ENCODE peak calls at places on chromosomes 12 and 14, in six cellular contexts. One of them, this sample, is unnamed.

GRCh38 chr12:4900327-4900726 is 9.4 kb upstream of the KCNA1 start:
- DNase-seq in stimulated activated CD4-positive, alpha-beta T cell treated with anti-CD3 and anti-CD28 coated beads, Interleukin-2, amount 100 ng/mL, for 24 hours: no peak
- DNase-seq in neural crest cell: no peak
- DNase-seq in NCI-H1694: no peak
- DNase-seq in skeletal muscle cell: peak; percentile 66
- DNase-seq in cardiac muscle cell: peak; percentile 63
- DNase-seq in this sample: no peak

GRCh38 chr14:24389266-24389855 is 9.4 kb upstream of the NYNRIN start:
- DNase-seq in NCI-H1694: no peak
- DNase-seq in skeletal muscle cell: no peak
- DNase-seq in cardiac muscle cell: peak; percentile 88
- DNase-seq in stimulated activated CD4-positive, alpha-beta T cell treated with anti-CD3 and anti-CD28 coated beads, Interleukin-2, amount 100 ng/mL, for 24 hours: no peak
- DNase-seq in neural crest cell: no peak
- DNase-seq in this sample: no peak

GRCh38 chr12:49899286-49899843 is 4.3 kb downstream of the FAIM2 start:
- DNase-seq in neural crest cell: no peak
- DNase-seq in cardiac muscle cell: no peak
- DNase-seq in stimulated activated CD4-positive, alpha-beta T cell treated with anti-CD3 and anti-CD28 coated beads, Interleukin-2, amount 100 ng/mL, for 24 hours: no peak
- DNase-seq in NCI-H1694: no peak
- DNase-seq in skeletal muscle cell: no peak
- DNase-seq in this sample: no peak

GRCh38 chr12:123905319-123905925 is 67.2 kb downstream of the CCDC92 start:
- DNase-seq in skeletal muscle cell: no peak
- DNase-seq in neural crest cell: peak; percentile 61
- DNase-seq in NCI-H1694: peak; percentile 64
- DNase-seq in cardiac muscle cell: peak; percentile 90
- DNase-seq in stimulated activated CD4-positive, alpha-beta T cell treated with anti-CD3 and anti-CD28 coated beads, Interleukin-2, amount 100 ng/mL, for 24 hours: peak; percentile 77
- DNase-seq in this sample: no peak

GRCh38 chr12:18861287-18861858 is 123.5 kb downstream of the CAPZA3 start:
- DNase-seq in neural crest cell: no peak
- DNase-seq in cardiac muscle cell: peak; percentile 56
- DNase-seq in skeletal muscle cell: no peak
- DNase-seq in stimulated activated CD4-positive, alpha-beta T cell treated with anti-CD3 and anti-CD28 coated beads, Interleukin-2, amount 100 ng/mL, for 24 hours: no peak
- DNase-seq in NCI-H1694: peak; percentile 59
- DNase-seq in this sample: no peak

GRCh38 chr12:78183854-78184253 is 353.2 kb downstream of the NAV3 start:
- DNase-seq in skeletal muscle cell: no peak
- DNase-seq in neural crest cell: no peak
- DNase-seq in cardiac muscle cell: no peak
- DNase-seq in NCI-H1694: no peak
- DNase-seq in stimulated activated CD4-positive, alpha-beta T cell treated with anti-CD3 and anti-CD28 coated beads, Interleukin-2, amount 100 ng/mL, for 24 hours: no peak
- DNase-seq in this sample: no peak

GRCh38 chr14:26394114-26394855 is 203.5 kb downstream of the NOVA1 start:
- DNase-seq in cardiac muscle cell: peak; percentile 61
- DNase-seq in neural crest cell: no peak
- DNase-seq in NCI-H1694: peak; percentile 86
- DNase-seq in skeletal muscle cell: no peak
- DNase-seq in stimulated activated CD4-positive, alpha-beta T cell treated with anti-CD3 and anti-CD28 coated beads, Interleukin-2, amount 100 ng/mL, for 24 hours: no peak
- DNase-seq in this sample: peak; percentile 19

GRCh38 chr14:61179061-61179675 is 102.0 kb downstream of the TMEM30B start:
- DNase-seq in neural crest cell: no peak
- DNase-seq in NCI-H1694: no peak
- DNase-seq in skeletal muscle cell: no peak
- DNase-seq in stimulated activated CD4-positive, alpha-beta T cell treated with anti-CD3 and anti-CD28 coated beads, Interleukin-2, amount 100 ng/mL, for 24 hours: no peak
- DNase-seq in cardiac muscle cell: peak; percentile 32
- DNase-seq in this sample: no peak

GRCh38 chr12:76144253-76144564 is 59.7 kb upstream of the NAP1L1 start:
- DNase-seq in stimulated activated CD4-positive, alpha-beta T cell treated with anti-CD3 and anti-CD28 coated beads, Interleukin-2, amount 100 ng/mL, for 24 hours: peak; percentile 42
- DNase-seq in cardiac muscle cell: peak; percentile 79
- DNase-seq in skeletal muscle cell: peak; percentile 22
- DNase-seq in NCI-H1694: peak; percentile 7
- DNase-seq in neural crest cell: no peak
- DNase-seq in this sample: peak; percentile 70

GRCh38 chr14:39416072-39416471 is 16.2 kb downstream of the FBXO33 start:
- DNase-seq in neural crest cell: no peak
- DNase-seq in cardiac muscle cell: no peak
- DNase-seq in skeletal muscle cell: no peak
- DNase-seq in NCI-H1694: no peak
- DNase-seq in stimulated activated CD4-positive, alpha-beta T cell treated with anti-CD3 and anti-CD28 coated beads, Interleukin-2, amount 100 ng/mL, for 24 hours: no peak
- DNase-seq in this sample: no peak

GRCh38 chr14:51020024-51020710 is 74.7 kb downstream of the TRIM9 start:
- DNase-seq in stimulated activated CD4-positive, alpha-beta T cell treated with anti-CD3 and anti-CD28 coated beads, Interleukin-2, amount 100 ng/mL, for 24 hours: no peak
- DNase-seq in neural crest cell: no peak
- DNase-seq in cardiac muscle cell: peak; percentile 27
- DNase-seq in skeletal muscle cell: peak; percentile 64
- DNase-seq in NCI-H1694: peak; percentile 42
- DNase-seq in this sample: no peak

GRCh38 chr12:92668739-92669138 is 34.0 kb upstream of the PLEKHG7 start:
- DNase-seq in NCI-H1694: no peak
- DNase-seq in neural crest cell: no peak
- DNase-seq in stimulated activated CD4-positive, alpha-beta T cell treated with anti-CD3 and anti-CD28 coated beads, Interleukin-2, amount 100 ng/mL, for 24 hours: no peak
- DNase-seq in cardiac muscle cell: no peak
- DNase-seq in skeletal muscle cell: no peak
- DNase-seq in this sample: no peak

GRCh38 chr12:15815730-15816129 is 26.5 kb upstream of the EPS8 start:
- DNase-seq in cardiac muscle cell: no peak
- DNase-seq in neural crest cell: no peak
- DNase-seq in NCI-H1694: no peak
- DNase-seq in skeletal muscle cell: no peak
- DNase-seq in stimulated activated CD4-positive, alpha-beta T cell treated with anti-CD3 and anti-CD28 coated beads, Interleukin-2, amount 100 ng/mL, for 24 hours: no peak
- DNase-seq in this sample: no peak

GRCh38 chr12:30795660-30796507 is 41.1 kb upstream of the CAPRIN2 start:
- DNase-seq in NCI-H1694: no peak
- DNase-seq in skeletal muscle cell: peak; percentile 66
- DNase-seq in neural crest cell: peak; percentile 54
- DNase-seq in stimulated activated CD4-positive, alpha-beta T cell treated with anti-CD3 and anti-CD28 coated beads, Interleukin-2, amount 100 ng/mL, for 24 hours: peak; percentile 44
- DNase-seq in cardiac muscle cell: peak; percentile 86
- DNase-seq in this sample: no peak

GRCh38 chr12:89067436-89067835 is 284.9 kb downstream of the DUSP6 start:
- DNase-seq in stimulated activated CD4-positive, alpha-beta T cell treated with anti-CD3 and anti-CD28 coated beads, Interleukin-2, amount 100 ng/mL, for 24 hours: no peak
- DNase-seq in cardiac muscle cell: peak; percentile 84
- DNase-seq in neural crest cell: no peak
- DNase-seq in NCI-H1694: no peak
- DNase-seq in skeletal muscle cell: peak; percentile 88
- DNase-seq in this sample: no peak

GRCh38 chr12:89225401-89225800 is 126.9 kb downstream of the DUSP6 start:
- DNase-seq in skeletal muscle cell: no peak
- DNase-seq in stimulated activated CD4-positive, alpha-beta T cell treated with anti-CD3 and anti-CD28 coated beads, Interleukin-2, amount 100 ng/mL, for 24 hours: peak; percentile 80
- DNase-seq in neural crest cell: no peak
- DNase-seq in cardiac muscle cell: no peak
- DNase-seq in NCI-H1694: no peak
- DNase-seq in this sample: no peak

GRCh38 chr12:133129368-133130037 is 571 bp downstream of the ZNF891 start:
- DNase-seq in stimulated activated CD4-positive, alpha-beta T cell treated with anti-CD3 and anti-CD28 coated beads, Interleukin-2, amount 100 ng/mL, for 24 hours: no peak
- DNase-seq in cardiac muscle cell: peak; percentile 49
- DNase-seq in skeletal muscle cell: no peak
- DNase-seq in neural crest cell: no peak
- DNase-seq in NCI-H1694: no peak
- DNase-seq in this sample: peak; percentile 68

GRCh38 chr12:103020839-103021238 is 63.4 kb downstream of the ASCL1 start:
- DNase-seq in cardiac muscle cell: no peak
- DNase-seq in neural crest cell: no peak
- DNase-seq in NCI-H1694: no peak
- DNase-seq in skeletal muscle cell: no peak
- DNase-seq in stimulated activated CD4-positive, alpha-beta T cell treated with anti-CD3 and anti-CD28 coated beads, Interleukin-2, amount 100 ng/mL, for 24 hours: no peak
- DNase-seq in this sample: no peak

GRCh38 chr12:118371354-118372282 is 1.1 kb downstream of the TAOK3 start:
- DNase-seq in skeletal muscle cell: no peak
- DNase-seq in neural crest cell: peak; percentile 6
- DNase-seq in NCI-H1694: no peak
- DNase-seq in cardiac muscle cell: no peak
- DNase-seq in stimulated activated CD4-positive, alpha-beta T cell treated with anti-CD3 and anti-CD28 coated beads, Interleukin-2, amount 100 ng/mL, for 24 hours: peak; percentile 24
- DNase-seq in this sample: no peak

GRCh38 chr12:105839629-105840127 is 299.1 kb downstream of the NUAK1 start:
- DNase-seq in skeletal muscle cell: no peak
- DNase-seq in stimulated activated CD4-positive, alpha-beta T cell treated with anti-CD3 and anti-CD28 coated beads, Interleukin-2, amount 100 ng/mL, for 24 hours: no peak
- DNase-seq in neural crest cell: no peak
- DNase-seq in cardiac muscle cell: no peak
- DNase-seq in NCI-H1694: no peak
- DNase-seq in this sample: no peak

GRCh38 chr12:5691943-5692342 is 253.1 kb downstream of the ANO2 start:
- DNase-seq in stimulated activated CD4-positive, alpha-beta T cell treated with anti-CD3 and anti-CD28 coated beads, Interleukin-2, amount 100 ng/mL, for 24 hours: no peak
- DNase-seq in cardiac muscle cell: no peak
- DNase-seq in skeletal muscle cell: no peak
- DNase-seq in NCI-H1694: no peak
- DNase-seq in neural crest cell: no peak
- DNase-seq in this sample: no peak

GRCh38 chr12:110790301-110790700 is 47.6 kb upstream of the PPP1CC start:
- DNase-seq in neural crest cell: no peak
- DNase-seq in NCI-H1694: no peak
- DNase-seq in cardiac muscle cell: peak; percentile 77
- DNase-seq in stimulated activated CD4-positive, alpha-beta T cell treated with anti-CD3 and anti-CD28 coated beads, Interleukin-2, amount 100 ng/mL, for 24 hours: no peak
- DNase-seq in skeletal muscle cell: no peak
- DNase-seq in this sample: no peak

GRCh38 chr14:93648440-93649168 is 139.7 kb downstream of the PRIMA1 start:
- DNase-seq in neural crest cell: no peak
- DNase-seq in cardiac muscle cell: no peak
- DNase-seq in skeletal muscle cell: no peak
- DNase-seq in stimulated activated CD4-positive, alpha-beta T cell treated with anti-CD3 and anti-CD28 coated beads, Interleukin-2, amount 100 ng/mL, for 24 hours: peak; percentile 18
- DNase-seq in NCI-H1694: peak; percentile 47
- DNase-seq in this sample: no peak

GRCh38 chr12:22255097-22255496 is 79.4 kb downstream of the ST8SIA1 start:
- DNase-seq in cardiac muscle cell: no peak
- DNase-seq in stimulated activated CD4-positive, alpha-beta T cell treated with anti-CD3 and anti-CD28 coated beads, Interleukin-2, amount 100 ng/mL, for 24 hours: no peak
- DNase-seq in NCI-H1694: no peak
- DNase-seq in neural crest cell: peak; percentile 56
- DNase-seq in skeletal muscle cell: no peak
- DNase-seq in this sample: no peak

GRCh38 chr12:46419675-46420074 is 47.1 kb upstream of the SLC38A2 start:
- DNase-seq in stimulated activated CD4-positive, alpha-beta T cell treated with anti-CD3 and anti-CD28 coated beads, Interleukin-2, amount 100 ng/mL, for 24 hours: no peak
- DNase-seq in neural crest cell: no peak
- DNase-seq in skeletal muscle cell: no peak
- DNase-seq in cardiac muscle cell: no peak
- DNase-seq in NCI-H1694: no peak
- DNase-seq in this sample: no peak

GRCh38 chr12:63913929-63914328 is 69.4 kb downstream of the SRGAP1 start:
- DNase-seq in NCI-H1694: no peak
- DNase-seq in cardiac muscle cell: no peak
- DNase-seq in neural crest cell: no peak
- DNase-seq in stimulated activated CD4-positive, alpha-beta T cell treated with anti-CD3 and anti-CD28 coated beads, Interleukin-2, amount 100 ng/mL, for 24 hours: no peak
- DNase-seq in skeletal muscle cell: no peak
- DNase-seq in this sample: no peak

GRCh38 chr12:105986779-105987686 is 151.7 kb downstream of the NUAK1 start:
- DNase-seq in cardiac muscle cell: peak; percentile 96
- DNase-seq in NCI-H1694: no peak
- DNase-seq in stimulated activated CD4-positive, alpha-beta T cell treated with anti-CD3 and anti-CD28 coated beads, Interleukin-2, amount 100 ng/mL, for 24 hours: no peak
- DNase-seq in skeletal muscle cell: peak; percentile 79
- DNase-seq in neural crest cell: no peak
- DNase-seq in this sample: no peak

GRCh38 chr12:14394317-14395058 is 29.0 kb downstream of the ATF7IP start:
- DNase-seq in NCI-H1694: peak; percentile 77
- DNase-seq in stimulated activated CD4-positive, alpha-beta T cell treated with anti-CD3 and anti-CD28 coated beads, Interleukin-2, amount 100 ng/mL, for 24 hours: peak; percentile 36
- DNase-seq in neural crest cell: peak; percentile 23
- DNase-seq in skeletal muscle cell: peak; percentile 56
- DNase-seq in cardiac muscle cell: peak; percentile 87
- DNase-seq in this sample: peak; percentile 65

GRCh38 chr12:53049582-53050318 is at the start of gene TNS2:
- DNase-seq in stimulated activated CD4-positive, alpha-beta T cell treated with anti-CD3 and anti-CD28 coated beads, Interleukin-2, amount 100 ng/mL, for 24 hours: no peak
- DNase-seq in NCI-H1694: no peak
- DNase-seq in neural crest cell: no peak
- DNase-seq in cardiac muscle cell: peak; percentile 86
- DNase-seq in skeletal muscle cell: no peak
- DNase-seq in this sample: no peak

GRCh38 chr12:125247477-125247876 is 182.2 kb downstream of the AACS start:
- DNase-seq in stimulated activated CD4-positive, alpha-beta T cell treated with anti-CD3 and anti-CD28 coated beads, Interleukin-2, amount 100 ng/mL, for 24 hours: no peak
- DNase-seq in neural crest cell: no peak
- DNase-seq in NCI-H1694: no peak
- DNase-seq in skeletal muscle cell: no peak
- DNase-seq in cardiac muscle cell: no peak
- DNase-seq in this sample: no peak

GRCh38 chr14:92652413-92653151 is 95.8 kb downstream of the LGMN start:
- DNase-seq in stimulated activated CD4-positive, alpha-beta T cell treated with anti-CD3 and anti-CD28 coated beads, Interleukin-2, amount 100 ng/mL, for 24 hours: no peak
- DNase-seq in skeletal muscle cell: no peak
- DNase-seq in NCI-H1694: no peak
- DNase-seq in neural crest cell: no peak
- DNase-seq in cardiac muscle cell: no peak
- DNase-seq in this sample: no peak

GRCh38 chr14:93970589-93970966 is 5.8 kb downstream of the ASB2 start:
- DNase-seq in neural crest cell: no peak
- DNase-seq in cardiac muscle cell: no peak
- DNase-seq in skeletal muscle cell: no peak
- DNase-seq in stimulated activated CD4-positive, alpha-beta T cell treated with anti-CD3 and anti-CD28 coated beads, Interleukin-2, amount 100 ng/mL, for 24 hours: peak; percentile 75
- DNase-seq in NCI-H1694: peak; percentile 81
- DNase-seq in this sample: no peak

GRCh38 chr12:112530941-112531340 is 112.2 kb downstream of the PTPN11 start:
- DNase-seq in neural crest cell: no peak
- DNase-seq in stimulated activated CD4-positive, alpha-beta T cell treated with anti-CD3 and anti-CD28 coated beads, Interleukin-2, amount 100 ng/mL, for 24 hours: no peak
- DNase-seq in skeletal muscle cell: no peak
- DNase-seq in cardiac muscle cell: no peak
- DNase-seq in NCI-H1694: no peak
- DNase-seq in this sample: no peak

GRCh38 chr12:44876554-44877275 is 600 bp upstream of the NELL2 start:
- DNase-seq in stimulated activated CD4-positive, alpha-beta T cell treated with anti-CD3 and anti-CD28 coated beads, Interleukin-2, amount 100 ng/mL, for 24 hours: peak; percentile 61
- DNase-seq in skeletal muscle cell: no peak
- DNase-seq in neural crest cell: peak; percentile 60
- DNase-seq in NCI-H1694: peak; percentile 42
- DNase-seq in cardiac muscle cell: peak; percentile 30
- DNase-seq in this sample: peak; percentile 44

GRCh38 chr12:60094436-60094835 is 498.6 kb downstream of the SLC16A7 start:
- DNase-seq in stimulated activated CD4-positive, alpha-beta T cell treated with anti-CD3 and anti-CD28 coated beads, Interleukin-2, amount 100 ng/mL, for 24 hours: no peak
- DNase-seq in neural crest cell: no peak
- DNase-seq in NCI-H1694: no peak
- DNase-seq in skeletal muscle cell: no peak
- DNase-seq in cardiac muscle cell: no peak
- DNase-seq in this sample: no peak

GRCh38 chr14:70181276-70181675 is 7.5 kb downstream of the SLC8A3 start:
- DNase-seq in NCI-H1694: peak; percentile 17
- DNase-seq in skeletal muscle cell: no peak
- DNase-seq in neural crest cell: no peak
- DNase-seq in cardiac muscle cell: no peak
- DNase-seq in stimulated activated CD4-positive, alpha-beta T cell treated with anti-CD3 and anti-CD28 coated beads, Interleukin-2, amount 100 ng/mL, for 24 hours: no peak
- DNase-seq in this sample: no peak

GRCh38 chr14:58776516-58776915 is 138.8 kb downstream of the DACT1 start:
- DNase-seq in skeletal muscle cell: no peak
- DNase-seq in cardiac muscle cell: no peak
- DNase-seq in neural crest cell: no peak
- DNase-seq in stimulated activated CD4-positive, alpha-beta T cell treated with anti-CD3 and anti-CD28 coated beads, Interleukin-2, amount 100 ng/mL, for 24 hours: no peak
- DNase-seq in NCI-H1694: no peak
- DNase-seq in this sample: no peak

GRCh38 chr14:105092912-105093425 is 27.7 kb upstream of the GPR132 start:
- DNase-seq in stimulated activated CD4-positive, alpha-beta T cell treated with anti-CD3 and anti-CD28 coated beads, Interleukin-2, amount 100 ng/mL, for 24 hours: peak; percentile 66
- DNase-seq in NCI-H1694: peak; percentile 72
- DNase-seq in cardiac muscle cell: peak; percentile 75
- DNase-seq in skeletal muscle cell: no peak
- DNase-seq in neural crest cell: no peak
- DNase-seq in this sample: peak; percentile 44

GRCh38 chr12:105445261-105446015 is 114.9 kb downstream of the C12orf75 start:
- DNase-seq in cardiac muscle cell: peak; percentile 45
- DNase-seq in skeletal muscle cell: no peak
- DNase-seq in NCI-H1694: no peak
- DNase-seq in stimulated activated CD4-positive, alpha-beta T cell treated with anti-CD3 and anti-CD28 coated beads, Interleukin-2, amount 100 ng/mL, for 24 hours: no peak
- DNase-seq in neural crest cell: no peak
- DNase-seq in this sample: no peak

This sample was measured in NCI-H2227 treated with DMSO at 0.1 percent for 48 hours.